ENCODE peak calls at places on chromosome 7, in four cellular contexts. One of them, this sample, is unnamed.

GRCh38 chr7:99409192-99409572 is 413 bp downstream of the BUD31 start:
- DNase-seq in lung: no peak
- DNase-seq in mesendoderm: peak
- DNase-seq in SJSA1: no peak
- DNase-seq in this sample: no peak

GRCh38 chr7:146115665-146116451 is 743 bp upstream of the CNTNAP2 start:
- DNase-seq in SJSA1: no peak
- DNase-seq in lung: peak
- DNase-seq in mesendoderm: peak
- DNase-seq in this sample: peak

GRCh38 chr7:4109481-4110110 is 572.5 kb upstream of the FOXK1 start:
- DNase-seq in lung: no peak
- DNase-seq in SJSA1: no peak
- DNase-seq in mesendoderm: no peak
- DNase-seq in this sample: no peak

GRCh38 chr7:81632418-81632817 is 137.4 kb downstream of the HGF start:
- DNase-seq in SJSA1: no peak
- DNase-seq in mesendoderm: peak
- DNase-seq in lung: no peak
- DNase-seq in this sample: no peak

GRCh38 chr7:33869176-33869575 is 36.2 kb upstream of the BMPER start:
- DNase-seq in mesendoderm: no peak
- DNase-seq in lung: no peak
- DNase-seq in SJSA1: no peak
- DNase-seq in this sample: no peak

GRCh38 chr7:104552102-104552501 is 223.7 kb downstream of the LHFPL3 start:
- DNase-seq in mesendoderm: peak
- DNase-seq in lung: peak
- DNase-seq in SJSA1: peak
- DNase-seq in this sample: no peak

GRCh38 chr7:105776986-105777910 is 99.2 kb downstream of the ATXN7L1 start:
- DNase-seq in lung: no peak
- DNase-seq in SJSA1: no peak
- DNase-seq in mesendoderm: peak
- DNase-seq in this sample: no peak

GRCh38 chr7:47587976-47588375 is 6.1 kb upstream of the TNS3 start:
- DNase-seq in SJSA1: no peak
- DNase-seq in lung: no peak
- DNase-seq in mesendoderm: no peak
- DNase-seq in this sample: no peak

GRCh38 chr7:37921340-37921805 is 933 bp downstream of the EPDR1 start:
- DNase-seq in SJSA1: no peak
- DNase-seq in mesendoderm: peak
- DNase-seq in lung: peak
- DNase-seq in this sample: peak

GRCh38 chr7:108083980-108084379 is 46.2 kb downstream of the LAMB4 start:
- DNase-seq in SJSA1: no peak
- DNase-seq in mesendoderm: no peak
- DNase-seq in lung: no peak
- DNase-seq in this sample: no peak

GRCh38 chr7:91465595-91466061 is 201.4 kb downstream of the FZD1 start:
- DNase-seq in lung: no peak
- DNase-seq in SJSA1: no peak
- DNase-seq in mesendoderm: no peak
- DNase-seq in this sample: no peak

GRCh38 chr7:25181537-25181936 is 46.7 kb downstream of the NPVF start:
- DNase-seq in SJSA1: no peak
- DNase-seq in mesendoderm: no peak
- DNase-seq in lung: no peak
- DNase-seq in this sample: no peak

GRCh38 chr7:1302936-1303335 is 70.3 kb downstream of the UNCX start:
- DNase-seq in lung: no peak
- DNase-seq in SJSA1: no peak
- DNase-seq in mesendoderm: no peak
- DNase-seq in this sample: no peak

GRCh38 chr7:155722936-155723335 is 78.5 kb downstream of the RBM33 start:
- DNase-seq in SJSA1: no peak
- DNase-seq in lung: no peak
- DNase-seq in mesendoderm: no peak
- DNase-seq in this sample: no peak
- H3K27ac ChIP-seq in SJSA1: no peak
- H3K27ac ChIP-seq in lung: no peak
- H3K27ac ChIP-seq in mesendoderm: no peak
- H3K27ac ChIP-seq in this sample: no peak

GRCh38 chr7:22210355-22210754 is 146.6 kb downstream of the RAPGEF5 start:
- DNase-seq in lung: no peak
- DNase-seq in SJSA1: no peak
- DNase-seq in mesendoderm: no peak
- DNase-seq in this sample: no peak
- H3K27ac ChIP-seq in lung: no peak
- H3K27ac ChIP-seq in SJSA1: no peak
- H3K27ac ChIP-seq in mesendoderm: no peak
- H3K27ac ChIP-seq in this sample: no peak

GRCh38 chr7:43790006-43790405 is 31.5 kb downstream of the BLVRA start:
- DNase-seq in SJSA1: peak
- DNase-seq in mesendoderm: no peak
- DNase-seq in lung: no peak
- DNase-seq in this sample: no peak

GRCh38 chr7:43790834-43791233 is 32.4 kb downstream of the BLVRA start:
- DNase-seq in mesendoderm: no peak
- DNase-seq in lung: no peak
- DNase-seq in SJSA1: no peak
- DNase-seq in this sample: no peak

GRCh38 chr7:43784030-43785001 is 25.8 kb downstream of the BLVRA start:
- DNase-seq in SJSA1: peak
- DNase-seq in lung: no peak
- DNase-seq in mesendoderm: no peak
- DNase-seq in this sample: no peak

GRCh38 chr7:43785425-43785824 is 26.9 kb downstream of the BLVRA start:
- DNase-seq in lung: no peak
- DNase-seq in mesendoderm: no peak
- DNase-seq in SJSA1: no peak
- DNase-seq in this sample: no peak

GRCh38 chr7:43787771-43788170 is 29.3 kb downstream of the BLVRA start:
- DNase-seq in SJSA1: peak
- DNase-seq in lung: no peak
- DNase-seq in mesendoderm: no peak
- DNase-seq in this sample: no peak
- H3K27ac ChIP-seq in SJSA1: no peak
- H3K27ac ChIP-seq in lung: no peak
- H3K27ac ChIP-seq in mesendoderm: no peak
- H3K27ac ChIP-seq in this sample: no peak

DNA sequence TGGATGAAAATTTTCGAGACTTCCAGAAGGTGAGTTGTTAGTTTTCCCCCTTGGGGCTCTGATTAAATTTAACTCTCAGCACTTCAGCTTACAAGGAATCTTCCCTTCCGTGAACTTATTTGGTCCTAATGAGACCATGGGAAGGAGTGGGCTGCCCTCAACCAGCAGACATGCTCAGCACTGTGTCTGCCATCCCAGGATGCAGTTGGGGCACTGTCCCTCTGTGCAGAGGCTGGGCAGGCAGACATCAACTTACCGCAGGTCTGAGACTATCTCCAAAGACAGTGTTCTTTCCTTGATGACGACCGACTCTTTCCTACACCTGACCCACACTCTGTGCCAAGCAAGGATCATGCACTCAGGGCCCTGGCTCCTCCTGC is 36.7 kb downstream of the VOPP1 start:
- DNase-seq in mesendoderm: no peak
- DNase-seq in lung: no peak
- DNase-seq in SJSA1: no peak
- DNase-seq in this sample: no peak
- H3K27ac ChIP-seq in mesendoderm: no peak
- H3K27ac ChIP-seq in lung: no peak
- H3K27ac ChIP-seq in SJSA1: no peak
- H3K27ac ChIP-seq in this sample: no peak

DNA sequence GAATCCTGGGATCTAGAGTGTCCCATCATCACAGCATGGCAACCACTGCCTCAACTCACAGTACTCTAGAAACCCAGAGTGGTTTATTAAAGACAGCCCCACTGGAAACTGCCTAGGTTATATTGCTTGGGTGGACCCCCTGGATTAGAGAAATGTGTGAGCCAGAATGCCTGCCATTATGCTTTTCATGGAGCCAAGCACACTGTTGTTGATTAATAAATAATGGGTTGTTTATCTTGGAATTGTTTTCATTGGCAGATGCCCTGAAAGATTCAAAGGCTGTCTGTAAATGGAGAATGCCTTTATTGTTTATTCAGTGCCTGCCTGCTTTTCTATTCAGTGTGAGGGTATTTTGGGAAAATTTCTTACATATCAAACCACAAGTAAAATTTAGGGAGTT is 52.1 kb downstream of the GNAI1 start:
- DNase-seq in mesendoderm: no peak
- DNase-seq in SJSA1: no peak
- DNase-seq in lung: no peak
- DNase-seq in this sample: no peak
- H3K27ac ChIP-seq in mesendoderm: no peak
- H3K27ac ChIP-seq in SJSA1: no peak
- H3K27ac ChIP-seq in lung: no peak
- H3K27ac ChIP-seq in this sample: peak

DNA sequence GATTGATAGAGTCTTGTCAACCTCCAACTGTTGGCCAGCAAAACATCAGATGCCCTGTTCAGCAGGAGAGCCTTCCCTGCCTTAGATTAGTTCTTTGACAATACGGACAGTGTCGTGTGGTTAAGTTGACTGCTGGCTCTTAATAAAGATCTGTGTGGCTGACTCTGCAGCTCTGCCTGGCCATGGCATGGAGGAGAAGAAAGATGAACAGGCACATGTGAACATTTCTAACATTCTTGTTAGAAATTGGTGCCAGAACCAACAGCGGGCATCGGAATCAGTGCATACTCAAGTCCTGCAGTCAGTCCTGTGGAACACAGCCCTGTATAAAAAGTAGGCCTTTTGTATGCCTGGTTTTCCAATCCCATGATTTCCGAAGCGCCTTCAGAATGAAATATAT is 455.6 kb downstream of the POM121L12 start:
- DNase-seq in lung: no peak
- DNase-seq in SJSA1: no peak
- DNase-seq in mesendoderm: no peak
- DNase-seq in this sample: no peak
- H3K27ac ChIP-seq in lung: no peak
- H3K27ac ChIP-seq in SJSA1: no peak
- H3K27ac ChIP-seq in mesendoderm: no peak
- H3K27ac ChIP-seq in this sample: no peak

GRCh38 chr7:142832452-142832851 is 22.4 kb upstream of the EPHB6 start:
- DNase-seq in mesendoderm: no peak
- DNase-seq in lung: no peak
- DNase-seq in SJSA1: no peak
- DNase-seq in this sample: no peak

GRCh38 chr7:142822714-142823113 is 32.2 kb upstream of the EPHB6 start:
- DNase-seq in mesendoderm: no peak
- DNase-seq in lung: no peak
- DNase-seq in SJSA1: no peak
- DNase-seq in this sample: no peak

GRCh38 chr7:142833174-142834027 is 21.5 kb upstream of the EPHB6 start:
- DNase-seq in SJSA1: no peak
- DNase-seq in mesendoderm: peak
- DNase-seq in lung: no peak
- DNase-seq in this sample: no peak

DNA sequence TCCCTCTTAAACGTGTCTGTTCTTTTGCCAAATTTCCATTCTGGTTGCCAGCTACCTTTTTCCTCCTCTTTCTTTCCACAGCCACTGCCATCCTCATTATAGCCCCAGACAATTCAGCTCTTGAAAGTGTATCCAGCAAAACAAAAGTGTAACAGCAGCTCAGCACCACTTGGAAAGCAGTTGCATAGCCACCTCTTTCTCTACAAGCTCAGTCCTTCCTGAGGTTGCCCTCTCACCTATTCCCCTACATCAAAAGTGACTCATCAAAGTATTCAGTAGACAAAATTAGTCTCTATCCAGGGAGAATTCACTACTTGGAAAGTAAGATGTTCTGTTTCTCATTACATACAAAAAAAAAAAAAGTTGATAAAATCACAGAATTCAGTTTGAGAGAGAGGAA is 26.8 kb upstream of the EPHB6 start:
- DNase-seq in mesendoderm: no peak
- DNase-seq in SJSA1: no peak
- DNase-seq in lung: no peak
- DNase-seq in this sample: no peak
- H3K27ac ChIP-seq in mesendoderm: no peak
- H3K27ac ChIP-seq in SJSA1: no peak
- H3K27ac ChIP-seq in lung: no peak
- H3K27ac ChIP-seq in this sample: no peak

DNA sequence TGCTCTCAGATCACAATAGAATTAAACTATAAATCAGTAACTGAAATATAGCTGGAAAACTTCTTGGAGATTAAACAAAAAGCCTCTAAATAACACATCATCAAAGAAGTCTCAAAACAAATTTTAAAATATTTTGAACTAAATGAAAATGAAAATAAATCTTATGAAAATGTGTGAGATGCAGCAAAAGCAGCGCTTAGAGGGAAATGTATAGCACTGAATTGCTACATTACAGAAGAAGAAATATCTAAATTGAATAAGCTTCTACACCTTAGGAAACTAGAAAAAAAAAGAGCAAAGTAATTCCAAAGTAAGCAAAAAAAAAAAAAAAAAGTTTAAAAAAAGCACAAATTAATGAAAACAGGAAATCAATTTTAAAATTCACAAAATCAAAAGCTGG is 35.2 kb downstream of the LMBR1 start:
- DNase-seq in SJSA1: no peak
- DNase-seq in lung: no peak
- DNase-seq in mesendoderm: no peak
- DNase-seq in this sample: no peak
- H3K27ac ChIP-seq in SJSA1: no peak
- H3K27ac ChIP-seq in lung: no peak
- H3K27ac ChIP-seq in mesendoderm: no peak
- H3K27ac ChIP-seq in this sample: no peak

GRCh38 chr7:94335586-94335985 is 59.1 kb upstream of the COL1A2 start:
- DNase-seq in mesendoderm: no peak
- DNase-seq in lung: no peak
- DNase-seq in SJSA1: no peak
- DNase-seq in this sample: no peak

GRCh38 chr7:94325121-94325475 is 69.6 kb upstream of the COL1A2 start:
- DNase-seq in mesendoderm: no peak
- DNase-seq in lung: no peak
- DNase-seq in SJSA1: no peak
- DNase-seq in this sample: no peak

GRCh38 chr7:94332571-94332970 is 62.1 kb upstream of the COL1A2 start:
- DNase-seq in SJSA1: no peak
- DNase-seq in mesendoderm: no peak
- DNase-seq in lung: no peak
- DNase-seq in this sample: no peak

GRCh38 chr7:94333810-94334209 is 60.9 kb upstream of the COL1A2 start:
- DNase-seq in SJSA1: no peak
- DNase-seq in lung: no peak
- DNase-seq in mesendoderm: no peak
- DNase-seq in this sample: no peak

DNA sequence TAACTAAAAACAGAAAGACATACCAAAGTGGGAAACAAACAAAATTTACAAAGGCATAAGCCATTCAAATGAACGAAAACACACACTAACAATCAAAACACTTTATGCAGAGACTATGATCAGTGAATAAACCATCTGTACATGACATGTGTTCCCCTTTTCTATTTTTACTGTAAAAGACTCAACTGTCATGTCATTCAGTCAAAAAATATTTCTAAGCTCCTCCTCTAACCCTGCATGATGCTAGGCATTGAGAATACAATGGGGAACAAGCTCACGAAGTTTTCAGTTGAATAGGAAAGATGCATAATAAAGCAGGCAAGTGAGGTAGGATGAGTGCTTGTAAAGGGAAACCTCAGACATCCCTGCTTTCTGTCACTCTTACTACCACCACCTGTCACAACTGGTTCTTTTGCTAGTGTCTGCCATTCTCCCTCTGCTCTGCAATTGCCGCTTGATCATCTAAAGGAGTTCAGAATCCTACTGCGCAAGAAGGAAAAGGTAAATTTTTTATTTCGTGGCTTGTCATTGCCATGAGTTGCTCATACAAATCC is 64.1 kb upstream of the COL1A2 start:
- DNase-seq in lung: no peak
- DNase-seq in mesendoderm: no peak
- DNase-seq in SJSA1: no peak
- DNase-seq in this sample: no peak
- H3K27ac ChIP-seq in lung: no peak
- H3K27ac ChIP-seq in mesendoderm: no peak
- H3K27ac ChIP-seq in SJSA1: no peak
- H3K27ac ChIP-seq in this sample: no peak